ENCODE peak calls at places on chromosomes 4 and X, in five cellular contexts. C is endodermal cell; O is CD8-positive, alpha-beta T cell; N is psoas muscle; T is amniotic stem cell. U is an unnamed sample.

GRCh38 chr4:7725951-7726350 is 213.7 kb downstream of the AFAP1 start:
- DNase-seq in O (no peak), T (no peak), N (no peak), C (no peak), U (no peak)

GRCh38 chr4:82217986-82218715 is 155.6 kb downstream of the HNRNPD start:
- DNase-seq in C (no peak), T (no peak), O (no peak), N (no peak), U (no peak)

GRCh38 chr4:152247271-152247975 is 288.5 kb downstream of the FBXW7 start:
- DNase-seq in T (no peak), C (peak; percentile 65), N (no peak), O (no peak), U (no peak)

GRCh38 chrX:68995780-68996551 is 167.1 kb downstream of the EFNB1 start:
- DNase-seq in T (no peak), O (no peak), N (peak; percentile 31), C (peak; percentile 33), U (no peak)

GRCh38 chrX:12471061-12471460 is 320.2 kb upstream of the PRPS2 start:
- DNase-seq in T (no peak), O (no peak), N (no peak), C (no peak), U (no peak)

GRCh38 chr4:165308606-165309005 is 18.9 kb upstream of the MSMO1 start:
- DNase-seq in O (no peak), T (no peak), N (no peak), C (no peak), U (no peak)

GRCh38 chr4:72118017-72118416 is 86.2 kb downstream of the NPFFR2 start:
- DNase-seq in O (no peak), N (no peak), C (no peak), T (no peak), U (no peak)

GRCh38 chrX:124211312-124211942 is 121.0 kb upstream of the TEX13D start:
- DNase-seq in T (peak; percentile 1), O (no peak), C (peak; percentile 54), N (no peak), U (no peak)

GRCh38 chr4:80006935-80007744 is 65.9 kb downstream of the ANTXR2 start:
- DNase-seq in N (no peak), C (no peak), O (no peak), T (no peak), U (no peak)

GRCh38 chrX:54494970-54495813 is 842 bp downstream of the FGD1 start:
- DNase-seq in N (peak; percentile 29), C (peak; percentile 61), O (no peak), T (no peak), U (no peak)

GRCh38 chr4:38856524-38857337 is at the start of gene TLR6:
- DNase-seq in T (peak; percentile 6), N (no peak), C (peak; percentile 82), O (peak; percentile 67), U (peak; percentile 23)

GRCh38 chrX:18944482-18944881 is 39.4 kb downstream of the PHKA2 start:
- DNase-seq in T (no peak), N (no peak), O (no peak), C (no peak), U (no peak)

GRCh38 chr4:88753658-88754431 is 56.2 kb upstream of the NAP1L5 start:
- DNase-seq in C (no peak), O (no peak), N (no peak), T (no peak), U (no peak)

GRCh38 chr4:118557298-118557851 is 127.8 kb upstream of the METTL14 start:
- DNase-seq in T (peak; percentile 17), O (no peak), C (no peak), N (no peak), U (no peak)

GRCh38 chr4:98938386-98938785 is 9.5 kb upstream of the EIF4E start:
- DNase-seq in T (no peak), C (no peak), O (no peak), N (no peak), U (no peak)

GRCh38 chr4:56330691-56331090 is 56.6 kb downstream of the AASDH start:
- DNase-seq in C (no peak), O (no peak), N (no peak), T (no peak), U (no peak)